ENCODE peak calls at places on chromosomes 5 and 9, in eight cellular contexts. U is upper lobe of right lung, B is cardiac fibroblast, V is dorsolateral prefrontal cortex, T is lower leg skin, H is tibial artery, E is heart right ventricle, S is psoas muscle. L is an unnamed sample.

GRCh38 chr9:20490246-20490834 is 132.0 kb downstream of the MLLT3 start:
- DNase-seq in U (no peak), B (no peak), V (no peak), T (no peak), H (no peak), E (no peak), S (no peak), L (no peak)

GRCh38 chr5:149671544-149671943 is 58.6 kb upstream of the PPARGC1B start:
- DNase-seq in U (no peak), B (no peak), V (no peak), T (no peak), H (no peak), E (no peak), S (no peak), L (no peak)

GRCh38 chr9:75128535-75128934 is 40.2 kb downstream of the OSTF1 start:
- DNase-seq in U (no peak), B (no peak), V (no peak), T (no peak), H (no peak), E (no peak), S (no peak), L (no peak)

GRCh38 chr5:145948047-145948446 is 11.7 kb downstream of the SH3RF2 start:
- DNase-seq in U (no peak), B (no peak), V (no peak), T (no peak), H (no peak), E (no peak), S (no peak), L (no peak)

GRCh38 chr5:59367791-59368394 is 525.6 kb downstream of the PDE4D start:
- DNase-seq in U (no peak), B (peak), V (no peak), T (no peak), H (peak), E (peak), S (peak), L (peak)

GRCh38 chr5:174084691-174085154 is 39.2 kb downstream of the NSG2 start:
- DNase-seq in U (no peak), B (no peak), V (no peak), T (no peak), H (no peak), E (no peak), S (no peak), L (no peak)

GRCh38 chr5:176887252-176887849 is 11.8 kb downstream of the HK3 start:
- DNase-seq in U (peak), B (no peak), V (peak), T (no peak), H (no peak), E (no peak), S (no peak), L (no peak)

GRCh38 chr9:83433841-83434240 is 104.4 kb downstream of the FRMD3 start:
- DNase-seq in U (no peak), B (no peak), V (no peak), T (no peak), H (no peak), E (no peak), S (no peak), L (no peak)

GRCh38 chr5:82259172-82259800 is 18.9 kb downstream of the RPS23 start:
- DNase-seq in U (no peak), B (peak), V (no peak), T (no peak), H (no peak), E (no peak), S (no peak), L (no peak)

GRCh38 chr5:167582263-167582662 is 709.2 kb upstream of the WWC1 start:
- DNase-seq in U (no peak), B (peak), V (no peak), T (no peak), H (no peak), E (no peak), S (no peak), L (no peak)

GRCh38 chr9:137972355-137972987 is 94.9 kb downstream of the CACNA1B start:
- DNase-seq in U (peak), B (no peak), V (peak), T (no peak), H (peak), E (no peak), S (peak), L (no peak)

GRCh38 chr5:172573986-172574844 is 66.8 kb upstream of the NEURL1B start:
- DNase-seq in U (no peak), B (no peak), V (no peak), T (no peak), H (no peak), E (no peak), S (no peak), L (no peak)

GRCh38 chr5:115472601-115473000 is 72.0 kb downstream of the FEM1C start:
- DNase-seq in U (no peak), B (no peak), V (no peak), T (no peak), H (no peak), E (peak), S (peak), L (no peak)

GRCh38 chr5:78511116-78511906 is 137.3 kb downstream of the LHFPL2 start:
- DNase-seq in U (no peak), B (no peak), V (no peak), T (no peak), H (peak), E (no peak), S (no peak), L (no peak)

GRCh38 chr9:37960631-37961030 is 56.7 kb upstream of the SLC25A51 start:
- DNase-seq in U (no peak), B (no peak), V (no peak), T (no peak), H (no peak), E (no peak), S (no peak), L (no peak)

GRCh38 chr5:102666164-102666951 is 88.7 kb upstream of the PAM start:
- DNase-seq in U (no peak), B (no peak), V (no peak), T (no peak), H (no peak), E (no peak), S (no peak), L (no peak)

GRCh38 chr9:112034216-112034611 is 137.6 kb downstream of the UGCG start:
- DNase-seq in U (no peak), B (no peak), V (no peak), T (no peak), H (no peak), E (no peak), S (no peak), L (no peak)

GRCh38 chr5:40442346-40442745 is 237.4 kb upstream of the PTGER4 start:
- DNase-seq in U (no peak), B (peak), V (no peak), T (no peak), H (no peak), E (no peak), S (no peak), L (no peak)

GRCh38 chr9:14428781-14429230 is 114.9 kb upstream of the NFIB start:
- DNase-seq in U (peak), B (peak), V (peak), T (peak), H (peak), E (peak), S (peak), L (peak)

GRCh38 chr5:93674138-93674537 is 67.3 kb downstream of the POU5F2 start:
- DNase-seq in U (no peak), B (no peak), V (no peak), T (no peak), H (no peak), E (no peak), S (no peak), L (no peak)

GRCh38 chr5:77259479-77259878 is 49.0 kb downstream of the PDE8B start:
- DNase-seq in U (no peak), B (no peak), V (no peak), T (no peak), H (no peak), E (no peak), S (no peak), L (no peak)

GRCh38 chr5:104800440-104801048 is 1238.0 kb upstream of the NUDT12 start:
- DNase-seq in U (no peak), B (peak), V (no peak), T (no peak), H (no peak), E (no peak), S (no peak), L (no peak)

GRCh38 chr5:14664270-14665109 is at the start of gene OTULIN:
- DNase-seq in U (peak), B (peak), V (peak), T (peak), H (peak), E (peak), S (peak), L (peak)

GRCh38 chr5:95102080-95102479 is 182.8 kb downstream of the MCTP1 start:
- DNase-seq in U (peak), B (no peak), V (no peak), T (no peak), H (no peak), E (no peak), S (no peak), L (no peak)

GRCh38 chr5:135371738-135372232 is 27.2 kb downstream of the MACROH2A1 start:
- DNase-seq in U (no peak), B (peak), V (no peak), T (peak), H (no peak), E (no peak), S (no peak), L (no peak)

GRCh38 chr5:43769576-43770352 is 166.8 kb downstream of the NNT start:
- DNase-seq in U (no peak), B (peak), V (no peak), T (no peak), H (peak), E (peak), S (no peak), L (no peak)

DNA sequence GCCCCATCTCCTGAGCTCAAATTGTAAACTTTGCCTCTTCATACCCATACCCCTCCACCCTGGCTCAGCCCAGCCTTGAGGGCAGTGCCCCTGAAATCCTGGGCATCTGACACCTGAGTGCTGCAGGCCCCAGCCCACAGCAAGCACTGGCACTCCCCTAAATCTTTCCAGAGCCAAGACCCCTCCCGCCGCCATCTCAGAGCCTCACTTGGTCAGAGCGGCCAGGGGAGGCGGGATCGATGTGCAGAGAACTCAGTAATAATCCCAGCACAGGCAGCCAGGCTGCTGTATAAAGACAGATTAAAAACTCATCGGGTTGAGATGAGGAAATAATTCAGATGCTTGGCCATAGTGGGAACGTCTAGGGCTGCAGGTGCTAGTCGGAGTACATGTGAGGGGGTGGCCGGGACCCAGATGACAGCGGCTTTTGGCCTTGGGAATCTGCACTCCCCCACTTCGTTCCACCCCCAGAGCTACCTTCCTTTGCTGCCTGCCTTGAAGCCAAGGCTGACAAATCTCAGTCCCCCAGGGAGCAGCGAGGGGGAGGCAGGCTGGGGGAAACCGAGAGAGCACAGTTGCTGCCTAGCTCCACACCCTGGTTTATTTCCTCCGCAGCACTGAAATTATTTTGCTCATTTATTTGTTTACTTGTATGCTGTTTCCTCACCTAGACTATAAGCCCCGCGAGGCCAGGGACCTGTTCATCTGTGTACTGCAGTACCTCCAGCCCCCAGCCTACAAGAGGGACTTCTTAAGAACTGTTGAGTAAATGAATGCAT is 19.5 kb upstream of the ARAP3 start:
- DNase-seq in U (no peak), B (no peak), V (no peak), T (no peak), H (no peak), E (peak), S (no peak), L (no peak)
- H3K4me3 ChIP-seq in U (peak), B (no peak), V (peak), T (no peak), H (no peak), E (no peak), S (peak), L (no peak)

GRCh38 chr9:126325779-126326178 is 850 bp upstream of the MVB12B start:
- DNase-seq in U (no peak), B (no peak), V (no peak), T (peak), H (no peak), E (no peak), S (no peak), L (no peak)
- H3K4me3 ChIP-seq in U (peak), B (no peak), V (peak), T (no peak), H (peak), E (peak), S (peak), L (no peak)

GRCh38 chr5:141875022-141875740 is 3.0 kb downstream of the PCDH1 start:
- DNase-seq in U (no peak), B (no peak), V (no peak), T (peak), H (no peak), E (no peak), S (no peak), L (no peak)
- H3K4me3 ChIP-seq in U (peak), B (peak), V (peak), T (no peak), H (peak), E (peak), S (peak), L (peak)

GRCh38 chr5:143207563-143208364 is 195.7 kb downstream of the NR3C1 start:
- DNase-seq in U (no peak), B (peak), V (no peak), T (no peak), H (no peak), E (no peak), S (no peak), L (no peak)
- H3K4me3 ChIP-seq in U (no peak), B (no peak), V (no peak), T (no peak), H (no peak), E (no peak), S (no peak), L (no peak)

GRCh38 chr9:114154597-114155102 is 687 bp upstream of the COL27A1 start:
- DNase-seq in U (no peak), B (no peak), V (no peak), T (no peak), H (no peak), E (no peak), S (no peak), L (no peak)
- H3K4me3 ChIP-seq in U (peak), B (no peak), V (peak), T (no peak), H (peak), E (no peak), S (peak), L (no peak)

GRCh38 chr9:135989722-135990467 is 28.7 kb upstream of the UBAC1 start:
- DNase-seq in U (peak), B (no peak), V (peak), T (no peak), H (no peak), E (no peak), S (no peak), L (no peak)
- H3K4me3 ChIP-seq in U (peak), B (no peak), V (peak), T (no peak), H (no peak), E (no peak), S (no peak), L (no peak)

DNA sequence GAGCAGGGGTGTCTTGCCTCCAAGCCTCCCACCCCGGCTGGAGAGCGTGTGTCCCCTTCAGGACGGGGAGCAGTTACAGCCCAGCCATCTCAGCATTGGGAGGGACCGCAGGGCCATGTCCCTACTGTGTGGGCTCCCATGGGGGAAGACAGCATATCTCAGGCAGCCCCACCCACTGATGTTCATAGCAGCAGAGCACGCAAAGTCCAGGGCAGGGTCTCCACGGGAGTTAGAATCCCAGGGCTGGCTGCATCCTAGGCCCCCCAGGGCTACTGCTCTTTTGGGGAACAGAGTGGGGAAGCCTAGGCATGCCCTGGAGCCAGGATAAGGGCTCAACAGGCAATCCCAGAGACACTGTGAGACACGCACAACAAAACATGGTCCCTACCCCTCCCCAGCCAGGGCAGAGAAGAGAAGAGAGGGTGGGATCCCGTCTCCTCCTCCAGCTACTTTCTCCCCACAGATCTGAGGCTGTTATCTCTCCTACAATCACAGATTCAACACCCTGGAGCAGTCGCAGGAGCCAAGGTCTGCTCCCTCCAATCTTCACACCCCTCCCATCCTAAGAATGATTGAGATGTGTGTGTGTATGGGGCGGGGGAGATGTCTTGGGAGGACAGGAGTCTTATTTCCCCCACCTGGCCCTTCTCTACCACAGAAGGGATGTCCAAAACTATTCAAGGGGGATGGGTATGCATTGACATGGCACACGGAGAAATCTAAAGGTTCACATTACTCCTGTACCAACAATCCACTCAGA is 3.4 kb downstream of the CNTFR start:
- DNase-seq in U (no peak), B (no peak), V (no peak), T (no peak), H (no peak), E (no peak), S (no peak), L (no peak)
- H3K4me3 ChIP-seq in U (no peak), B (no peak), V (no peak), T (no peak), H (no peak), E (no peak), S (peak), L (no peak)

DNA sequence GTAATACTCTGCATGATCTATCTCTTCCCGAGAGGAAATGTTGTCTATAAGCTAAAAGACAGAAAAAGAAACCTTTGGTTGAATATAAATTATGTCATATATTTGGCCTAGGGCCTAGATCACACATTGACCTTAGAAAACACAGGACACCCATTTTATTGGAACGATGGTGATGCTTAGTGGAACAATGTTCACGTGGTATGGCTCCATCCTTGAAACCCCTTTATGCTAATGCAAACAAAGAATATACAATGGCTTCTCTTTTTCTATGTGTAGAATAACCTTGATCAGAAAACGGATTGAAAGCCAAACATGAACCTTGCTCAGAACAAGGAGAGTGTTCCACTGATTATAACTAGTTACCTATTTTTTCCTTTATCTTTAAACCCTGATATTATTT is 24.5 kb downstream of the MRPS27 start:
- DNase-seq in U (no peak), B (no peak), V (no peak), T (no peak), H (no peak), E (no peak), S (no peak), L (no peak)
- H3K4me3 ChIP-seq in U (no peak), B (no peak), V (no peak), T (no peak), H (no peak), E (no peak), S (no peak), L (no peak)

GRCh38 chr5:1537166-1538154 is 13.7 kb upstream of the LPCAT1 start:
- DNase-seq in U (peak), B (no peak), V (no peak), T (peak), H (no peak), E (no peak), S (peak), L (no peak)
- H3K4me3 ChIP-seq in U (peak), B (no peak), V (peak), T (no peak), H (peak), E (no peak), S (peak), L (no peak)

GRCh38 chr5:158878227-158878626 is 221.5 kb downstream of the EBF1 start:
- DNase-seq in U (no peak), B (no peak), V (no peak), T (no peak), H (no peak), E (no peak), S (no peak), L (no peak)
- H3K4me3 ChIP-seq in U (no peak), B (no peak), V (no peak), T (no peak), H (no peak), E (no peak), S (no peak), L (no peak)

L was measured in PC-9.